ENCODE peak calls at places on chromosomes 3 and 15, in ten cellular contexts. J is uterus; P is mesenchymal stem cell; A is aorta; R is endothelial cell of umbilical vein; O is thoracic aorta; S is Karpas-422; W is CD8-positive, alpha-beta memory T cell; M is hepatocyte; V is colonic mucosa. G is an unnamed sample. For H3K4me1, the result is how much of the 10 kb centered on the place peaks cover.

GRCh38 chr3:71977525-71977924 is 192.6 kb upstream of the PROK2 start:
- DNase-seq in W (no peak), O (no peak), P (no peak), M (no peak), V (no peak), R (no peak), J (no peak), S (no peak), A (no peak), G (no peak)

GRCh38 chr15:78925076-78925624 is 19.7 kb downstream of the CTSH start:
- DNase-seq in P (no peak), M (no peak), J (no peak), V (no peak), A (no peak), W (no peak), R (no peak), O (no peak), S (no peak), G (no peak)

GRCh38 chr3:193978446-193978845 is 157.5 kb upstream of the HES1 start:
- DNase-seq in P (peak), S (no peak), R (no peak), W (no peak), A (no peak), M (peak), V (no peak), O (no peak), J (no peak), G (no peak)

GRCh38 chr3:159866201-159866746 is 122.4 kb upstream of the IL12A start:
- DNase-seq in A (no peak), S (no peak), V (no peak), P (no peak), M (no peak), W (no peak), R (peak), J (no peak), O (no peak), G (no peak)

GRCh38 chr15:88144921-88145320 is 111.6 kb downstream of the NTRK3 start:
- DNase-seq in M (no peak), S (no peak), O (no peak), W (no peak), J (no peak), P (no peak), R (no peak), V (no peak), A (no peak), G (no peak)

GRCh38 chr3:131349454-131349853 is 32.1 kb upstream of the NUDT16 start:
- DNase-seq in S (no peak), O (no peak), M (no peak), J (no peak), V (no peak), P (no peak), W (no peak), R (no peak), A (no peak), G (no peak)

GRCh38 chr3:38662544-38662943 is 13.1 kb upstream of the SCN5A start:
- DNase-seq in V (no peak), J (no peak), W (no peak), M (peak), S (peak), R (peak), A (no peak), O (no peak), P (peak), G (no peak)

GRCh38 chr3:188796122-188796631 is 375.6 kb upstream of the TPRG1 start:
- DNase-seq in R (peak), M (peak), J (no peak), W (no peak), S (peak), P (peak), O (no peak), V (no peak), A (no peak), G (no peak)

GRCh38 chr3:12993022-12993622 is 80.1 kb downstream of the IQSEC1 start:
- DNase-seq in R (no peak), O (no peak), S (no peak), W (peak), P (peak), M (peak), A (peak), J (no peak), V (peak), G (no peak)

GRCh38 chr3:132721479-132722164 is 587 bp downstream of the NPHP3 start:
- DNase-seq in P (peak), M (peak), J (peak), A (peak), R (no peak), W (peak), O (peak), V (peak), S (no peak), G (no peak)

GRCh38 chr3:49724586-49724985 is 835 bp upstream of the GMPPB start:
- DNase-seq in O (no peak), M (no peak), W (peak), V (no peak), A (peak), R (no peak), J (peak), S (peak), P (no peak), G (no peak)

GRCh38 chr15:68091743-68092142 is 37.6 kb downstream of the PIAS1 start:
- DNase-seq in P (no peak), R (no peak), S (no peak), V (no peak), O (no peak), J (no peak), W (no peak), A (no peak), M (no peak), G (no peak)

GRCh38 chr15:34610388-34610787 is 26.9 kb upstream of the GOLGA8B start:
- DNase-seq in V (no peak), A (no peak), O (no peak), W (no peak), S (peak), J (no peak), R (peak), M (no peak), P (peak), G (no peak)

GRCh38 chr3:435161-435560 is 238.6 kb downstream of the CHL1 start:
- DNase-seq in A (no peak), V (no peak), R (no peak), W (no peak), O (no peak), M (no peak), S (no peak), P (no peak), J (no peak), G (no peak)

GRCh38 chr15:84595660-84596059 is 5.1 kb upstream of the ZSCAN2 start:
- DNase-seq in P (no peak), W (no peak), S (no peak), J (peak), A (no peak), V (no peak), R (no peak), M (no peak), O (no peak), G (no peak)

GRCh38 chr3:107950413-107950812 is 140.4 kb downstream of the CD47 start:
- DNase-seq in O (no peak), J (no peak), M (no peak), R (no peak), V (no peak), W (no peak), S (no peak), A (no peak), P (no peak), G (no peak)

GRCh38 chr3:13042932-13043275 is 30.3 kb downstream of the IQSEC1 start:
- DNase-seq in A (no peak), P (no peak), V (no peak), W (no peak), S (no peak), R (no peak), O (no peak), J (no peak), M (no peak), G (no peak)

GRCh38 chr3:183532620-183533409 is 22.7 kb downstream of the KLHL6 start:
- DNase-seq in S (no peak), R (no peak), O (no peak), W (no peak), A (no peak), V (no peak), P (no peak), J (no peak), M (peak), G (no peak)
- H3K4me1 ChIP-seq in S (under half), R (under half), O (under half), W (under half), A (under half), V (under half), P (under half), J (under half), M (under half), G (under half)

DNA sequence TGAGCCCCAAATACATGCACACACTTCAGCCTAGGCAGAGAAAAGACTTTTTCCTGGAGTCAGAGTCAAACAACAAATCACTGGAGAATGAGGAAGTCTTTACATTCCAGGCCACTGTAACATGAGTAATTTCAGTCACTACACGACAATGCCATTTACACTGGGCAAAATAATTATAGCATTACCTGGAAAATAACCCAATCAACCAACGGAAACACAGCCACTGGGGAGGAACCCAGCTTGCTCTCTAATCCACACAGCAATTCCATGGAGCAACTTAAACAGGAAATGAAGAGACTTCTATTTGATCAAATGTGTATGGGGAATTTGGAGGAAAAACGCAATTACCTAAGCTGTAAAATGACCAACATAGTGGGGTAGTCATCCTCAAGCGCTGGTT is 15.2 kb downstream of the FSTL1 start:
- DNase-seq in W (no peak), R (peak), P (peak), S (no peak), M (peak), A (no peak), J (no peak), V (no peak), O (no peak), G (no peak)
- H3K4me1 ChIP-seq in W (under half), R (half or more), P (under half), S (under half), M (under half), A (under half), J (under half), V (under half), O (half or more), G (under half)

DNA sequence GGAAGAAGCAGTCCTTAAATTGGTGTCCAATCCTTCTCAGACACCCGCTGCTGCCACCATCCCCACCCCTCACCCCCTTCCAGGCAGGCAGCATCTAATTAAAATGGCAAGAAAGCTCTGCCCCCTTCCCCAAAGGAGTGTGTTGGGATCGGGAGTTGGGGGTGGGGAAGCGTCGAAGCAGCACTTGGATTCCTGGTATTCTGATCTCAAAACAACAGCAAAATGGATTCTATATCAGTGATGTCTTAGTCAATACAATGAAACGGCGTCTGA is 1.4 kb downstream of the TNIK start:
- DNase-seq in S (no peak), P (no peak), R (no peak), W (no peak), V (no peak), A (no peak), M (no peak), J (no peak), O (no peak), G (no peak)
- H3K4me1 ChIP-seq in S (under half), P (under half), R (under half), W (under half), V (under half), A (under half), M (under half), J (under half), O (under half), G (under half)

GRCh38 chr3:51391075-51391565 is at the start of gene RBM15B:
- DNase-seq in A (peak), W (peak), O (peak), S (peak), R (peak), J (peak), M (peak), V (peak), P (peak), G (peak)

GRCh38 chr3:51389423-51390183 is 1.5 kb upstream of the RBM15B start:
- DNase-seq in J (no peak), R (peak), P (peak), M (peak), V (peak), S (peak), O (no peak), A (peak), W (peak), G (peak)

GRCh38 chr3:51390600-51391074 is 448 bp upstream of the RBM15B start:
- DNase-seq in W (no peak), S (no peak), R (no peak), O (no peak), J (no peak), P (no peak), A (no peak), M (no peak), V (no peak), G (no peak)

GRCh38 chr3:51391566-51392300 is 648 bp downstream of the RBM15B start:
- DNase-seq in V (no peak), A (peak), M (peak), J (no peak), P (peak), W (peak), O (no peak), S (peak), R (peak), G (peak)

GRCh38 chr3:51390186-51390585 is 899 bp upstream of the RBM15B start:
- DNase-seq in S (peak), R (no peak), W (no peak), P (no peak), V (no peak), M (no peak), A (peak), O (no peak), J (no peak), G (no peak)
- H3K4me1 ChIP-seq in S (half or more), R (under half), W (half or more), P (under half), V (half or more), M (half or more), A (under half), O (under half), J (under half), G (half or more)

DNA sequence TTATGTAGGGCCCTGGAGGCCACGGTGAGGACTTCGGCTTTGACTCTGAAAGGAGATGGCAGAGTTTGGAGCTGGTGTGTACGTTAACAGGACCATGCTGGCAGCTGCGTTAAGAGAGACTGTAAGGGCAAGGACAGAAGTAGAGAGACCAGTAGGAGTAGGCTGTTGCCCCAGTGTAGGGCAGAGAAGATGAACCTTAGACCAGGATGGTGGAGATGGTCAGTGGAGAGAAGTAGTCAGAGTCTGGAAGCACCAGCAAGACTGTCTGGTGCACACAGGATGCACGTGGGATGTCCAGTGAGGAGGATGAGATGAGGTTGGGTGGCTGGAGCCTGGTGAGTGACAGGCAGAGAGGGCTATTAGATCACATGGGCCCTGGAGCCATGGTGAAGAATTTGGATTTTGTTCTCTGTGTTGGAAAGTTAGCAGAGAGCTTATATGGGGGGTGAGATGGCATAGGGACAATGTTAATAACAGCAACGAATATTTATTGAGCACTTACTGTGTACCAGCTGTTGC is 150.1 kb downstream of the IGF1R start:
- DNase-seq in V (peak), W (no peak), S (no peak), P (no peak), O (no peak), A (no peak), R (no peak), M (no peak), J (no peak), G (no peak)
- H3K4me1 ChIP-seq in V (under half), W (under half), S (under half), P (under half), O (under half), A (under half), R (under half), M (under half), J (under half), G (under half)

GRCh38 chr3:187024561-187025226 is 94.4 kb downstream of the ST6GAL1 start:
- DNase-seq in J (no peak), W (no peak), P (no peak), V (peak), S (peak), M (no peak), R (no peak), A (no peak), O (no peak), G (no peak)
- H3K4me1 ChIP-seq in J (under half), W (half or more), P (under half), V (under half), S (half or more), M (under half), R (under half), A (under half), O (under half), G (under half)

DNA sequence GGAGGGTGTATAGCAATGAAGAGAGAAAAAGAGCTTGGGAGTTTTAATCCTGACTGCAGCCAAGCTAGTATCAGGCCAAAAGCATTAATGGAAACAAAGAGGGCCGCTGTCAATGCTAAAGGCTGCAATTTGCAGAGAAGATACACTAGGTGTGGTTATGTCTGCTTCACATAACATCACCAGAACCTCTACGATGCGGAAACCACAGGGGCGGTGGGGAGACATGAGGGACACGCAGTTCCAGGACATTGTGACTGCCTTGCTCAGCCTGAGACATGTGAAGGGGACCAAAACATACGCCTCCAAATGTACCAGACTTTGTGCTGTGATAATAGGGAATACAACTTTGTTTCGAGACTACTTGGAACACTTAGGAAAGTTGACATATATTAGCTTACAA is 88.4 kb downstream of the APBA2 start:
- DNase-seq in V (no peak), J (no peak), R (no peak), O (no peak), S (no peak), A (no peak), P (no peak), M (no peak), W (peak), G (no peak)
- H3K4me1 ChIP-seq in V (under half), J (under half), R (under half), O (under half), S (under half), A (under half), P (under half), M (under half), W (under half), G (under half)

G was measured in naive thymus-derived CD4-positive, alpha-beta T cell.